ENCODE peak calls at places on chromosomes 6 and 20, in eight cellular contexts. F is AG20443; N is GM03348; P is GM23248; H is choroid plexus epithelial cell; K is effector memory CD4-positive, alpha-beta T cell; B is mesothelial cell of epicardium; R is activated naive CD4-positive, alpha-beta T cell. A is an unnamed sample.

GRCh38 chr6:33990061-33990541 is 155.8 kb downstream of the GRM4 start:
- DNase-seq in N (no peak), B (no peak), H (no peak), K (no peak), P (no peak), F (no peak), R (no peak), A (no peak)

GRCh38 chr20:23412026-23412425 is 9.3 kb downstream of the NAPB start:
- DNase-seq in H (peak; percentile 56), R (no peak), B (no peak), P (peak; percentile 45), N (peak; percentile 28), F (no peak), K (no peak), A (no peak)

GRCh38 chr6:157772820-157773219 is 50.2 kb upstream of the SNX9 start:
- DNase-seq in R (no peak), B (no peak), F (no peak), K (no peak), P (no peak), N (no peak), H (no peak), A (no peak)

GRCh38 chr20:63704749-63705117 is 3.0 kb downstream of the ARFRP1 start:
- DNase-seq in H (no peak), R (no peak), K (no peak), P (no peak), F (no peak), B (no peak), N (no peak), A (no peak)

GRCh38 chr6:129661478-129662405 is 48.2 kb downstream of the ARHGAP18 start:
- DNase-seq in B (no peak), F (no peak), K (no peak), H (peak; percentile 68), R (no peak), N (no peak), P (no peak), A (no peak)

GRCh38 chr6:170329321-170329720 is 22.8 kb downstream of the FAM120B start:
- DNase-seq in F (no peak), N (no peak), B (no peak), H (no peak), P (no peak), K (no peak), R (no peak), A (no peak)

GRCh38 chr6:143449731-143450452 is 603 bp downstream of the ADAT2 start:
- DNase-seq in F (peak; percentile 14), B (no peak), N (peak; percentile 11), P (peak; percentile 51), H (peak; percentile 57), R (no peak), K (peak; percentile 28), A (peak; percentile 9)

GRCh38 chr6:36607782-36608386 is 13.7 kb downstream of the SRSF3 start:
- DNase-seq in R (no peak), K (no peak), B (no peak), F (no peak), N (no peak), H (no peak), P (no peak), A (no peak)

GRCh38 chr6:44167567-44167966 is 8.9 kb downstream of the CAPN11 start:
- DNase-seq in F (no peak), H (no peak), R (no peak), N (no peak), K (no peak), B (no peak), P (no peak), A (no peak)

GRCh38 chr20:44582321-44583025 is at the start of gene PKIG:
- DNase-seq in R (no peak), N (peak; percentile 80), K (no peak), B (no peak), H (peak; percentile 81), F (peak; percentile 83), P (peak; percentile 88), A (peak; percentile 89)

GRCh38 chr6:11769244-11769643 is 9.4 kb downstream of the ADTRP start:
- DNase-seq in K (no peak), H (no peak), B (no peak), F (no peak), N (no peak), P (peak; percentile 52), R (no peak), A (no peak)

GRCh38 chr6:13334953-13335352 is 6.6 kb upstream of the TBC1D7 start:
- DNase-seq in H (no peak), N (no peak), K (no peak), R (no peak), P (peak; percentile 8), F (no peak), B (no peak), A (no peak)

GRCh38 chr6:156807795-156808194 is 30.6 kb downstream of the ARID1B start:
- DNase-seq in K (no peak), P (no peak), F (no peak), H (no peak), B (no peak), N (no peak), R (no peak), A (no peak)

GRCh38 chr6:11961923-11962322 is 50.2 kb upstream of the HIVEP1 start:
- DNase-seq in K (no peak), R (no peak), B (no peak), N (no peak), P (no peak), F (no peak), H (no peak), A (no peak)

GRCh38 chr6:34342247-34342646 is 50.2 kb downstream of the NUDT3 start:
- DNase-seq in K (no peak), R (no peak), B (no peak), H (no peak), F (no peak), P (no peak), N (no peak), A (no peak)

GRCh38 chr20:53833333-53834043 is 236.9 kb downstream of the BCAS1 start:
- DNase-seq in N (no peak), P (no peak), H (no peak), R (no peak), F (no peak), K (no peak), B (no peak), A (no peak)

GRCh38 chr6:134510920-134511319 is 193.0 kb upstream of the SGK1 start:
- DNase-seq in K (no peak), F (no peak), P (no peak), B (no peak), N (no peak), R (no peak), H (no peak), A (no peak)

GRCh38 chr20:55561259-55561658 is 444.1 kb downstream of the CBLN4 start:
- DNase-seq in B (no peak), P (no peak), H (no peak), N (no peak), R (no peak), K (no peak), F (no peak), A (peak; percentile 24)

A was measured in stromal cell of bone marrow.